ENCODE peak calls at places on chromosomes 7 and 10, in nine cellular contexts. One of them, this sample, is unnamed.

GRCh38 chr10:58755688-58756087 is 243.0 kb downstream of the BICC1 start:
- DNase-seq in nephron progenitor cell: no peak
- DNase-seq in heart right ventricle: no peak
- DNase-seq in AG04449: no peak
- DNase-seq in GM20000: no peak
- DNase-seq in NB4: no peak
- DNase-seq in dorsolateral prefrontal cortex: no peak
- DNase-seq in bronchial epithelial cell: peak
- DNase-seq in upper lobe of right lung: no peak
- DNase-seq in this sample: peak

GRCh38 chr10:132522521-132523411 is 14.8 kb upstream of the INPP5A start:
- DNase-seq in nephron progenitor cell: no peak
- DNase-seq in heart right ventricle: peak
- DNase-seq in AG04449: no peak
- DNase-seq in GM20000: no peak
- DNase-seq in NB4: no peak
- DNase-seq in dorsolateral prefrontal cortex: no peak
- DNase-seq in bronchial epithelial cell: no peak
- DNase-seq in upper lobe of right lung: no peak
- DNase-seq in this sample: no peak

GRCh38 chr7:29988391-29989256 is 977 bp downstream of the SCRN1 start:
- DNase-seq in nephron progenitor cell: peak
- DNase-seq in heart right ventricle: peak
- DNase-seq in AG04449: no peak
- DNase-seq in GM20000: peak
- DNase-seq in NB4: no peak
- DNase-seq in dorsolateral prefrontal cortex: peak
- DNase-seq in bronchial epithelial cell: peak
- DNase-seq in upper lobe of right lung: peak
- DNase-seq in this sample: peak

GRCh38 chr10:11135709-11136108 is 118.0 kb downstream of the CELF2 start:
- DNase-seq in nephron progenitor cell: no peak
- DNase-seq in heart right ventricle: no peak
- DNase-seq in AG04449: no peak
- DNase-seq in GM20000: no peak
- DNase-seq in NB4: no peak
- DNase-seq in dorsolateral prefrontal cortex: no peak
- DNase-seq in bronchial epithelial cell: no peak
- DNase-seq in upper lobe of right lung: no peak
- DNase-seq in this sample: no peak

GRCh38 chr7:2242541-2243482 is 786 bp downstream of the NUDT1 start:
- DNase-seq in nephron progenitor cell: peak
- DNase-seq in heart right ventricle: no peak
- DNase-seq in AG04449: no peak
- DNase-seq in GM20000: no peak
- DNase-seq in NB4: peak
- DNase-seq in dorsolateral prefrontal cortex: no peak
- DNase-seq in bronchial epithelial cell: peak
- DNase-seq in upper lobe of right lung: no peak
- DNase-seq in this sample: peak

GRCh38 chr10:16242446-16242845 is 194.4 kb upstream of the PTER start:
- DNase-seq in nephron progenitor cell: no peak
- DNase-seq in heart right ventricle: no peak
- DNase-seq in AG04449: no peak
- DNase-seq in GM20000: no peak
- DNase-seq in NB4: no peak
- DNase-seq in dorsolateral prefrontal cortex: no peak
- DNase-seq in bronchial epithelial cell: no peak
- DNase-seq in upper lobe of right lung: no peak
- DNase-seq in this sample: no peak

GRCh38 chr7:27156901-27157716 is 634 bp upstream of the HOXA7 start:
- DNase-seq in nephron progenitor cell: peak
- DNase-seq in heart right ventricle: no peak
- DNase-seq in AG04449: no peak
- DNase-seq in GM20000: no peak
- DNase-seq in NB4: no peak
- DNase-seq in dorsolateral prefrontal cortex: peak
- DNase-seq in bronchial epithelial cell: no peak
- DNase-seq in upper lobe of right lung: no peak
- DNase-seq in this sample: no peak

GRCh38 chr10:97511711-97512445 is 13.2 kb downstream of the UBTD1 start:
- DNase-seq in nephron progenitor cell: no peak
- DNase-seq in heart right ventricle: no peak
- DNase-seq in AG04449: no peak
- DNase-seq in GM20000: no peak
- DNase-seq in NB4: no peak
- DNase-seq in dorsolateral prefrontal cortex: no peak
- DNase-seq in bronchial epithelial cell: no peak
- DNase-seq in upper lobe of right lung: no peak
- DNase-seq in this sample: no peak

GRCh38 chr10:114779803-114780609 is 41.6 kb upstream of the FHIP2A start:
- DNase-seq in nephron progenitor cell: no peak
- DNase-seq in heart right ventricle: no peak
- DNase-seq in AG04449: peak
- DNase-seq in GM20000: no peak
- DNase-seq in NB4: peak
- DNase-seq in dorsolateral prefrontal cortex: no peak
- DNase-seq in bronchial epithelial cell: peak
- DNase-seq in upper lobe of right lung: no peak
- DNase-seq in this sample: peak

GRCh38 chr10:35765039-35765662 is 123.1 kb upstream of the FZD8 start:
- DNase-seq in nephron progenitor cell: peak
- DNase-seq in heart right ventricle: peak
- DNase-seq in AG04449: no peak
- DNase-seq in GM20000: no peak
- DNase-seq in NB4: peak
- DNase-seq in dorsolateral prefrontal cortex: peak
- DNase-seq in bronchial epithelial cell: no peak
- DNase-seq in upper lobe of right lung: peak
- DNase-seq in this sample: no peak

GRCh38 chr10:73253226-73253557 is 748 bp upstream of the MRPS16 start:
- DNase-seq in nephron progenitor cell: no peak
- DNase-seq in heart right ventricle: no peak
- DNase-seq in AG04449: no peak
- DNase-seq in GM20000: peak
- DNase-seq in NB4: peak
- DNase-seq in dorsolateral prefrontal cortex: no peak
- DNase-seq in bronchial epithelial cell: peak
- DNase-seq in upper lobe of right lung: no peak
- DNase-seq in this sample: no peak

GRCh38 chr10:78974409-78975317 is 94.1 kb upstream of the ZMIZ1 start:
- DNase-seq in nephron progenitor cell: peak
- DNase-seq in heart right ventricle: peak
- DNase-seq in AG04449: peak
- DNase-seq in GM20000: peak
- DNase-seq in NB4: peak
- DNase-seq in dorsolateral prefrontal cortex: peak
- DNase-seq in bronchial epithelial cell: peak
- DNase-seq in upper lobe of right lung: peak
- DNase-seq in this sample: peak

GRCh38 chr7:129948338-129948737 is 4.4 kb downstream of the UBE2H start:
- DNase-seq in nephron progenitor cell: no peak
- DNase-seq in heart right ventricle: no peak
- DNase-seq in AG04449: no peak
- DNase-seq in GM20000: no peak
- DNase-seq in NB4: no peak
- DNase-seq in dorsolateral prefrontal cortex: no peak
- DNase-seq in bronchial epithelial cell: no peak
- DNase-seq in upper lobe of right lung: peak
- DNase-seq in this sample: no peak

GRCh38 chr10:23384364-23384763 is 39.8 kb upstream of the C10orf67 start:
- DNase-seq in nephron progenitor cell: no peak
- DNase-seq in heart right ventricle: no peak
- DNase-seq in AG04449: peak
- DNase-seq in GM20000: no peak
- DNase-seq in NB4: no peak
- DNase-seq in dorsolateral prefrontal cortex: no peak
- DNase-seq in bronchial epithelial cell: peak
- DNase-seq in upper lobe of right lung: no peak
- DNase-seq in this sample: peak

GRCh38 chr7:39720586-39720985 is 97.2 kb downstream of the RALA start:
- DNase-seq in nephron progenitor cell: no peak
- DNase-seq in heart right ventricle: no peak
- DNase-seq in AG04449: no peak
- DNase-seq in GM20000: no peak
- DNase-seq in NB4: no peak
- DNase-seq in dorsolateral prefrontal cortex: no peak
- DNase-seq in bronchial epithelial cell: peak
- DNase-seq in upper lobe of right lung: no peak
- DNase-seq in this sample: no peak

GRCh38 chr7:50352282-50352681 is 47.8 kb downstream of the IKZF1 start:
- DNase-seq in nephron progenitor cell: no peak
- DNase-seq in heart right ventricle: no peak
- DNase-seq in AG04449: no peak
- DNase-seq in GM20000: peak
- DNase-seq in NB4: no peak
- DNase-seq in dorsolateral prefrontal cortex: no peak
- DNase-seq in bronchial epithelial cell: no peak
- DNase-seq in upper lobe of right lung: no peak
- DNase-seq in this sample: no peak

GRCh38 chr7:108002726-108003590 is at the start of gene LAMB1:
- DNase-seq in nephron progenitor cell: peak
- DNase-seq in heart right ventricle: peak
- DNase-seq in AG04449: no peak
- DNase-seq in GM20000: peak
- DNase-seq in NB4: no peak
- DNase-seq in dorsolateral prefrontal cortex: peak
- DNase-seq in bronchial epithelial cell: peak
- DNase-seq in upper lobe of right lung: peak
- DNase-seq in this sample: peak

GRCh38 chr7:19102884-19103283 is 14.6 kb downstream of the TWIST1 start:
- DNase-seq in nephron progenitor cell: no peak
- DNase-seq in heart right ventricle: no peak
- DNase-seq in AG04449: no peak
- DNase-seq in GM20000: no peak
- DNase-seq in NB4: no peak
- DNase-seq in dorsolateral prefrontal cortex: no peak
- DNase-seq in bronchial epithelial cell: no peak
- DNase-seq in upper lobe of right lung: no peak
- DNase-seq in this sample: no peak

GRCh38 chr10:78980815-78981214 is 88.0 kb upstream of the ZMIZ1 start:
- DNase-seq in nephron progenitor cell: no peak
- DNase-seq in heart right ventricle: no peak
- DNase-seq in AG04449: no peak
- DNase-seq in GM20000: no peak
- DNase-seq in NB4: no peak
- DNase-seq in dorsolateral prefrontal cortex: no peak
- DNase-seq in bronchial epithelial cell: no peak
- DNase-seq in upper lobe of right lung: no peak
- DNase-seq in this sample: no peak

GRCh38 chr10:100033766-100034418 is 24.1 kb upstream of the DNMBP start:
- DNase-seq in nephron progenitor cell: no peak
- DNase-seq in heart right ventricle: no peak
- DNase-seq in AG04449: no peak
- DNase-seq in GM20000: no peak
- DNase-seq in NB4: no peak
- DNase-seq in dorsolateral prefrontal cortex: no peak
- DNase-seq in bronchial epithelial cell: no peak
- DNase-seq in upper lobe of right lung: no peak
- DNase-seq in this sample: no peak
- TF ChIP-seq CTCF in nephron progenitor cell: no peak
- TF ChIP-seq CTCF in heart right ventricle: no peak
- TF ChIP-seq CTCF in AG04449: no peak
- TF ChIP-seq CTCF in GM20000: no peak
- TF ChIP-seq CTCF in NB4: no peak
- TF ChIP-seq CTCF in dorsolateral prefrontal cortex: no peak
- TF ChIP-seq CTCF in bronchial epithelial cell: no peak
- TF ChIP-seq CTCF in upper lobe of right lung: no peak
- TF ChIP-seq CTCF in this sample: no peak

GRCh38 chr7:100933735-100934134 is 15.6 kb upstream of the MUC3A start:
- DNase-seq in nephron progenitor cell: no peak
- DNase-seq in heart right ventricle: no peak
- DNase-seq in AG04449: no peak
- DNase-seq in GM20000: no peak
- DNase-seq in NB4: no peak
- DNase-seq in dorsolateral prefrontal cortex: no peak
- DNase-seq in bronchial epithelial cell: no peak
- DNase-seq in upper lobe of right lung: no peak
- DNase-seq in this sample: no peak
- TF ChIP-seq CTCF in nephron progenitor cell: no peak
- TF ChIP-seq CTCF in heart right ventricle: no peak
- TF ChIP-seq CTCF in AG04449: no peak
- TF ChIP-seq CTCF in GM20000: no peak
- TF ChIP-seq CTCF in NB4: no peak
- TF ChIP-seq CTCF in dorsolateral prefrontal cortex: no peak
- TF ChIP-seq CTCF in bronchial epithelial cell: no peak
- TF ChIP-seq CTCF in upper lobe of right lung: no peak
- TF ChIP-seq CTCF in this sample: no peak

GRCh38 chr10:61464461-61465215 is 11.5 kb upstream of the TMEM26 start:
- DNase-seq in nephron progenitor cell: no peak
- DNase-seq in heart right ventricle: no peak
- DNase-seq in AG04449: no peak
- DNase-seq in GM20000: no peak
- DNase-seq in NB4: no peak
- DNase-seq in dorsolateral prefrontal cortex: no peak
- DNase-seq in bronchial epithelial cell: peak
- DNase-seq in upper lobe of right lung: no peak
- DNase-seq in this sample: peak

GRCh38 chr10:61463035-61463909 is 10.1 kb upstream of the TMEM26 start:
- DNase-seq in nephron progenitor cell: no peak
- DNase-seq in heart right ventricle: no peak
- DNase-seq in AG04449: no peak
- DNase-seq in GM20000: no peak
- DNase-seq in NB4: no peak
- DNase-seq in dorsolateral prefrontal cortex: no peak
- DNase-seq in bronchial epithelial cell: peak
- DNase-seq in upper lobe of right lung: no peak
- DNase-seq in this sample: peak

GRCh38 chr10:61465807-61466425 is 12.7 kb upstream of the TMEM26 start:
- DNase-seq in nephron progenitor cell: no peak
- DNase-seq in heart right ventricle: no peak
- DNase-seq in AG04449: no peak
- DNase-seq in GM20000: no peak
- DNase-seq in NB4: peak
- DNase-seq in dorsolateral prefrontal cortex: no peak
- DNase-seq in bronchial epithelial cell: peak
- DNase-seq in upper lobe of right lung: no peak
- DNase-seq in this sample: no peak

GRCh38 chr10:61460835-61461234 is 7.7 kb upstream of the TMEM26 start:
- DNase-seq in nephron progenitor cell: no peak
- DNase-seq in heart right ventricle: no peak
- DNase-seq in AG04449: no peak
- DNase-seq in GM20000: no peak
- DNase-seq in NB4: no peak
- DNase-seq in dorsolateral prefrontal cortex: no peak
- DNase-seq in bronchial epithelial cell: no peak
- DNase-seq in upper lobe of right lung: no peak
- DNase-seq in this sample: no peak

GRCh38 chr10:61465216-61465496 is 12.0 kb upstream of the TMEM26 start:
- DNase-seq in nephron progenitor cell: no peak
- DNase-seq in heart right ventricle: no peak
- DNase-seq in AG04449: no peak
- DNase-seq in GM20000: no peak
- DNase-seq in NB4: no peak
- DNase-seq in dorsolateral prefrontal cortex: no peak
- DNase-seq in bronchial epithelial cell: no peak
- DNase-seq in upper lobe of right lung: no peak
- DNase-seq in this sample: no peak
- TF ChIP-seq CTCF in nephron progenitor cell: no peak
- TF ChIP-seq CTCF in heart right ventricle: no peak
- TF ChIP-seq CTCF in AG04449: no peak
- TF ChIP-seq CTCF in GM20000: no peak
- TF ChIP-seq CTCF in NB4: no peak
- TF ChIP-seq CTCF in dorsolateral prefrontal cortex: no peak
- TF ChIP-seq CTCF in bronchial epithelial cell: no peak
- TF ChIP-seq CTCF in upper lobe of right lung: no peak
- TF ChIP-seq CTCF in this sample: no peak

GRCh38 chr10:44259090-44259874 is 125.6 kb downstream of the CXCL12 start:
- DNase-seq in nephron progenitor cell: no peak
- DNase-seq in heart right ventricle: no peak
- DNase-seq in AG04449: no peak
- DNase-seq in GM20000: no peak
- DNase-seq in NB4: no peak
- DNase-seq in dorsolateral prefrontal cortex: no peak
- DNase-seq in bronchial epithelial cell: no peak
- DNase-seq in upper lobe of right lung: no peak
- DNase-seq in this sample: no peak
- TF ChIP-seq CTCF in nephron progenitor cell: no peak
- TF ChIP-seq CTCF in heart right ventricle: no peak
- TF ChIP-seq CTCF in AG04449: no peak
- TF ChIP-seq CTCF in GM20000: no peak
- TF ChIP-seq CTCF in NB4: no peak
- TF ChIP-seq CTCF in dorsolateral prefrontal cortex: no peak
- TF ChIP-seq CTCF in bronchial epithelial cell: no peak
- TF ChIP-seq CTCF in upper lobe of right lung: no peak
- TF ChIP-seq CTCF in this sample: no peak